ENCODE peak calls at places on chromosome 12, in nine cellular contexts. F, J, N, M, K, E, S, C and H are unnamed samples.

GRCh38 chr12:11786638-11787365 is 137.3 kb downstream of the ETV6 start:
- DNase-seq in F (no peak), J (no peak), N (no peak), M (no peak), K (no peak), E (no peak), S (no peak), C (no peak), H (no peak)

GRCh38 chr12:12319501-12320322 is 30.3 kb downstream of the MANSC1 start:
- DNase-seq in F (no peak), J (no peak), N (no peak), M (no peak), K (no peak), E (no peak), S (no peak), C (no peak), H (no peak)

GRCh38 chr12:27615331-27615891 is 80.8 kb upstream of the REP15 start:
- DNase-seq in F (no peak), J (no peak), N (no peak), M (no peak), K (no peak), E (no peak), S (no peak), C (no peak), H (no peak)

GRCh38 chr12:90940872-90941499 is 14.0 kb downstream of the CCER1 start:
- DNase-seq in F (peak), J (no peak), N (peak), M (no peak), K (peak), E (no peak), S (no peak), C (no peak), H (no peak)

GRCh38 chr12:100789146-100789545 is 5.4 kb upstream of the ANO4 start:
- DNase-seq in F (peak), J (no peak), N (no peak), M (no peak), K (no peak), E (no peak), S (no peak), C (no peak), H (no peak)

GRCh38 chr12:104699489-104700194 is 242.9 kb downstream of the CHST11 start:
- DNase-seq in F (no peak), J (no peak), N (no peak), M (no peak), K (no peak), E (no peak), S (peak), C (no peak), H (no peak)

GRCh38 chr12:1697253-1697652 is 6.4 kb downstream of the ADIPOR2 start:
- DNase-seq in F (no peak), J (no peak), N (no peak), M (no peak), K (no peak), E (no peak), S (no peak), C (no peak), H (no peak)

GRCh38 chr12:12723681-12724420 is 6.7 kb downstream of the CDKN1B start:
- DNase-seq in F (peak), J (no peak), N (peak), M (peak), K (no peak), E (no peak), S (peak), C (peak), H (no peak)

GRCh38 chr12:114512351-114512750 is 106.4 kb upstream of the TBX5 start:
- DNase-seq in F (no peak), J (no peak), N (no peak), M (no peak), K (no peak), E (no peak), S (no peak), C (no peak), H (no peak)
- H3K27ac ChIP-seq in F (no peak), J (no peak), N (no peak), M (no peak), K (no peak), E (no peak), S (no peak), C (no peak), H (no peak)

DNA sequence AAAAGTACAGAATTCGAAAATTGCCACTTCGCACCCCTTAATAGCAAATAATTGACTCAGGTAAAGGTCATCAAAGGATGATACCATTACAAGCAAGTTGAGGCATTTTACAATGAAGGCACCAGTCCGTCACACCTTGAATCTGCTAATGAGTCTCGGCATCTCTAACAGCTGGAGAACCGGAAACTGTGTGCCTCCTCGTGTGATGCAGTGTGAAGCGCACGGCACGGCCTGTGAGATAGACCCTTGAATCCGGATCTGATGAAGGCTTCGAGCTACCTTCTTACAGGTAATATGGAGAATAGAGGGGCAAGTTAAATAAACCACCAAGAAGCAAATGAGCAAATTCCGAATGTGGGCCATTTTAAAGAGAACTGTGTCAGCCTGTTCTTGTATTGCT is 19.8 kb upstream of the TUBA1A start:
- DNase-seq in F (no peak), J (no peak), N (no peak), M (no peak), K (no peak), E (peak), S (no peak), C (no peak), H (no peak)
- H3K27ac ChIP-seq in F (no peak), J (no peak), N (no peak), M (no peak), K (no peak), E (no peak), S (no peak), C (no peak), H (no peak)

DNA sequence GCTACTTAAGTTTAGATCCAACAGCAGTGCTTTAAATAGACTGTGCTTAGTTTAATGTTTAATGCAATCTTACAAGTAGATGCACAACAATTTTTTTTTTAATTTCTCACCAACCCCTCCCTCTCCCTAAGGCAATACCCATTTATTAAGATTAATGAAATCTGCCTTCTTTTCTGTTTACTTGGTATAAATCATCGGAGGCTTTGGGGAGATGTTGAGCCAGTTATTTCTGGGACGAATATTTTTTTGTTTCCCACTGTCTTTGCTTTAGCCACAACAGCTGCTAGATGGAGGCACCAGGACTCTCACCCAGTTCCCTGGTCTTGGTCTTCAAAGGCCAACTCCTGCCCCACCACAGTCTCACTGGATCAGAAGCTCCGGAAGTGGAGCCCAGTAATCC is 113.4 kb downstream of the PLXNC1 start:
- DNase-seq in F (no peak), J (no peak), N (no peak), M (no peak), K (no peak), E (no peak), S (no peak), C (no peak), H (no peak)
- H3K27ac ChIP-seq in F (peak), J (no peak), N (peak), M (peak), K (no peak), E (peak), S (no peak), C (peak), H (peak)

GRCh38 chr12:92546259-92546825 is 156.4 kb upstream of the PLEKHG7 start:
- DNase-seq in F (no peak), J (no peak), N (no peak), M (no peak), K (no peak), E (no peak), S (no peak), C (no peak), H (no peak)

GRCh38 chr12:92543872-92544271 is 158.9 kb upstream of the PLEKHG7 start:
- DNase-seq in F (no peak), J (no peak), N (no peak), M (no peak), K (no peak), E (no peak), S (no peak), C (no peak), H (no peak)

GRCh38 chr12:92541024-92541423 is 161.8 kb upstream of the PLEKHG7 start:
- DNase-seq in F (no peak), J (no peak), N (no peak), M (no peak), K (no peak), E (no peak), S (no peak), C (no peak), H (no peak)

GRCh38 chr12:92544321-92544720 is 158.5 kb upstream of the PLEKHG7 start:
- DNase-seq in F (no peak), J (no peak), N (no peak), M (no peak), K (no peak), E (no peak), S (no peak), C (no peak), H (no peak)

DNA sequence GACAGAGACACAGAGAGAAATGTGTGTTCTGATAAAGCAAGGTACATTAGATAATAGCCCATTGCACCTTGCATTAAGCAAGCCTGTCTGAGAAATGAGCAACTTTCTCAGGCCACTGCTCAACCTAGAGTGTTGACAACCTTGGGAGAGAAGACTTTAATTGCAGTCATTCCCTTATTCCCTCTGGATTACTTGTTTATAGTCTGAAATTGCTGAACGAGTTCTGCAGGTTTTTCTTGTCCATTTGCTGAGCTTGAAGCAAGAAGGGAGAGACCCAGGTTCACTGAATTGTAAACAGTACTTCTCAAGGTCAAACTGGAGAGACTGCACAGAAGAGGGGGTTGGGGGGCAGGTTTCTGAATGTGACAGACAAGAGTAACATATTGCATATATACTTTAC is 159.4 kb upstream of the PLEKHG7 start:
- DNase-seq in F (peak), J (no peak), N (no peak), M (peak), K (no peak), E (no peak), S (no peak), C (no peak), H (no peak)
- H3K27ac ChIP-seq in F (no peak), J (no peak), N (no peak), M (peak), K (no peak), E (no peak), S (no peak), C (peak), H (no peak)

DNA sequence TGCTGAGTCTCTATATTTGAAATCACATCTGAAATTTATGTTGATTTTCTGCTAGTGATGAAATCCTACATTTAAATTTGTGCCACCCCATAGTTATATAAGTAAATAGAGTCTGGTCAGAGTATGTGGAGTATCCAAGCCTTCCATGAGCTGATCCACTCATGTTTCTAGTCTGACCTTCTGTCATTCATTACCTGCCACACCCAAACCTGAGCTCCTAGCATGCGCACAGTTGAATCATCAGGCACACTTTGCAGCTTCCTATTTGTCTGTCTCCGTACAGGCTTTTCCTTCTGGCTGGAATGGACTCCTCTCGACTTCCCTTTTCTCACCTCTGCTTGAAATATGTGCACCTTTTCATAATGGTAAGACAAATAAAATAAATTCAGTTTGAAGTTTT is 45.3 kb upstream of the LRIG3 start:
- DNase-seq in F (no peak), J (no peak), N (no peak), M (no peak), K (no peak), E (no peak), S (no peak), C (no peak), H (no peak)
- H3K27ac ChIP-seq in F (no peak), J (no peak), N (no peak), M (no peak), K (no peak), E (no peak), S (no peak), C (no peak), H (no peak)

GRCh38 chr12:47837190-47838171 is 17.8 kb upstream of the HDAC7 start:
- DNase-seq in F (peak), J (no peak), N (peak), M (peak), K (peak), E (peak), S (peak), C (peak), H (no peak)
- H3K27ac ChIP-seq in F (no peak), J (no peak), N (no peak), M (peak), K (peak), E (no peak), S (no peak), C (no peak), H (no peak)

GRCh38 chr12:4274396-4274959 is 916 bp downstream of the CCND2 start:
- DNase-seq in F (peak), J (peak), N (peak), M (no peak), K (no peak), E (no peak), S (peak), C (peak), H (no peak)
- H3K27ac ChIP-seq in F (no peak), J (peak), N (no peak), M (peak), K (no peak), E (peak), S (peak), C (peak), H (no peak)